ENCODE peak calls at places on chromosome 12, in nine cellular contexts. M is left lung; V is lower lobe of right lung; B is HAP-1; N is ovary; T is psoas muscle; Z is CD4-positive, alpha-beta memory T cell; E is MM.1S; F is aorta. P is an unnamed sample. For H3K4me1, the result is how much of the 10 kb centered on the place peaks cover.

GRCh38 chr12:127162902-127163301 is 1104.1 kb upstream of the TMEM132C start:
- DNase-seq in M (no peak), V (no peak), B (no peak), N (no peak), T (no peak), Z (peak), E (peak), F (no peak), P (no peak)

GRCh38 chr12:100955139-100955538 is 160.6 kb downstream of the ANO4 start:
- DNase-seq in M (no peak), V (no peak), B (no peak), N (peak), T (no peak), Z (no peak), E (no peak), F (peak), P (no peak)

GRCh38 chr12:58503731-58504520 is 416.4 kb downstream of the LRIG3 start:
- DNase-seq in M (no peak), V (no peak), B (no peak), N (no peak), T (no peak), Z (no peak), E (no peak), F (no peak), P (no peak)

GRCh38 chr12:52005903-52006703 is 643 bp upstream of the TAMALIN start:
- DNase-seq in M (peak), V (peak), B (no peak), N (no peak), T (peak), Z (peak), E (no peak), F (peak), P (peak)

GRCh38 chr12:96308881-96309280 is 91.4 kb downstream of the CDK17 start:
- DNase-seq in M (no peak), V (no peak), B (no peak), N (no peak), T (no peak), Z (no peak), E (no peak), F (no peak), P (no peak)

GRCh38 chr12:92356405-92356804 is 210.8 kb upstream of the BTG1 start:
- DNase-seq in M (no peak), V (no peak), B (no peak), N (no peak), T (no peak), Z (no peak), E (no peak), F (no peak), P (no peak)

GRCh38 chr12:64730585-64730964 is 28.6 kb downstream of the GNS start:
- DNase-seq in M (no peak), V (no peak), B (no peak), N (no peak), T (no peak), Z (no peak), E (no peak), F (no peak), P (no peak)

GRCh38 chr12:8057839-8058238 is 8.3 kb downstream of the C3AR1 start:
- DNase-seq in M (no peak), V (no peak), B (no peak), N (no peak), T (no peak), Z (no peak), E (no peak), F (no peak), P (no peak)

GRCh38 chr12:8913702-8914032 is 642 bp upstream of the PHC1 start:
- DNase-seq in M (no peak), V (no peak), B (no peak), N (no peak), T (no peak), Z (no peak), E (no peak), F (no peak), P (no peak)

GRCh38 chr12:105562727-105563072 is 232.2 kb downstream of the C12orf75 start:
- DNase-seq in M (no peak), V (no peak), B (no peak), N (peak), T (no peak), Z (no peak), E (no peak), F (no peak), P (no peak)

GRCh38 chr12:127957001-127957660 is 309.8 kb upstream of the TMEM132C start:
- DNase-seq in M (no peak), V (no peak), B (no peak), N (no peak), T (no peak), Z (no peak), E (no peak), F (no peak), P (no peak)

GRCh38 chr12:113345318-113345717 is 10.4 kb upstream of the SLC8B1 start:
- DNase-seq in M (no peak), V (no peak), B (peak), N (no peak), T (no peak), Z (no peak), E (no peak), F (no peak), P (no peak)

GRCh38 chr12:53569174-53569557 is 57.0 kb downstream of the ATF7 start:
- DNase-seq in M (no peak), V (no peak), B (no peak), N (no peak), T (no peak), Z (no peak), E (no peak), F (no peak), P (no peak)

GRCh38 chr12:9906888-9907287 is 25.3 kb downstream of the CLEC2A start:
- DNase-seq in M (no peak), V (no peak), B (no peak), N (no peak), T (no peak), Z (peak), E (no peak), F (no peak), P (no peak)

GRCh38 chr12:113815031-113815430 is 151.1 kb downstream of the RBM19 start:
- DNase-seq in M (no peak), V (no peak), B (no peak), N (no peak), T (no peak), Z (no peak), E (no peak), F (no peak), P (no peak)

GRCh38 chr12:44616385-44616784 is 259.7 kb downstream of the NELL2 start:
- DNase-seq in M (no peak), V (no peak), B (no peak), N (no peak), T (no peak), Z (no peak), E (no peak), F (no peak), P (no peak)

GRCh38 chr12:84757978-84758377 is 154.6 kb downstream of the SLC6A15 start:
- DNase-seq in M (no peak), V (no peak), B (no peak), N (no peak), T (no peak), Z (no peak), E (no peak), F (no peak), P (no peak)

DNA sequence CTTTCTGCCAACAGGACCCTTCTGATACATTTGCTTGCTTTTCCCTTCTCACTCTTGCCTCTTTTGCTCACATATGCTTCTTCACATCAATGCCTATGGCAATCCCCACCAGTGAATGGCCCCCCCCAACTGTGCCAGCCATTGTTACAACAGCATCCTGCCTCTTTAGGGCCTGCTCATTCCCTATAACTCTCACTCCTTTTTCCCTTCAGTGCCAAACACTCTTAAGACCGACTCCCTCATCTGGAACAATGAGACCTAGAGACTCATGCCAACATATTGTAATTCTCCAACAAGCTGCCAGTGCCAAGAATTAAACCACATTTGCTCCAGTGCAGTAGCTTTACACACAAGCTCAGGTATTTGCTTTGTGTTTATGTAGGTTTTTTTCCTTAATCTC is 189.0 kb downstream of the SOX5 start:
- DNase-seq in M (no peak), V (no peak), B (no peak), N (no peak), T (no peak), Z (no peak), E (no peak), F (no peak), P (no peak)
- H3K4me1 ChIP-seq in M (under half), V (under half), B (under half), N (under half), T (under half), Z (under half), E (under half), F (under half), P (under half)

GRCh38 chr12:5909560-5909959 is 35.5 kb downstream of the ANO2 start:
- DNase-seq in M (no peak), V (no peak), B (no peak), N (no peak), T (no peak), Z (no peak), E (no peak), F (no peak), P (no peak)

GRCh38 chr12:5905757-5906156 is 39.3 kb downstream of the ANO2 start:
- DNase-seq in M (no peak), V (no peak), B (no peak), N (no peak), T (no peak), Z (no peak), E (no peak), F (no peak), P (no peak)

GRCh38 chr12:5908251-5908650 is 36.8 kb downstream of the ANO2 start:
- DNase-seq in M (no peak), V (no peak), B (no peak), N (no peak), T (no peak), Z (no peak), E (no peak), F (no peak), P (no peak)

GRCh38 chr12:5904969-5905368 is 40.1 kb downstream of the ANO2 start:
- DNase-seq in M (no peak), V (no peak), B (no peak), N (no peak), T (no peak), Z (no peak), E (no peak), F (no peak), P (peak)

GRCh38 chr12:5907812-5908211 is 37.2 kb downstream of the ANO2 start:
- DNase-seq in M (no peak), V (no peak), B (no peak), N (no peak), T (no peak), Z (no peak), E (no peak), F (no peak), P (no peak)
- H3K4me3 ChIP-seq in M (no peak), V (no peak), B (no peak), N (no peak), T (no peak), Z (no peak), E (no peak), F (no peak), P (no peak)

GRCh38 chr12:6536894-6537579 is 2.7 kb downstream of the GAPDH start:
- DNase-seq in M (no peak), V (no peak), B (no peak), N (no peak), T (no peak), Z (no peak), E (no peak), F (no peak), P (no peak)
- H3K4me1 ChIP-seq in M (under half), V (half or more), B (under half), N (under half), T (half or more), Z (half or more), E (under half), F (under half), P (under half)

DNA sequence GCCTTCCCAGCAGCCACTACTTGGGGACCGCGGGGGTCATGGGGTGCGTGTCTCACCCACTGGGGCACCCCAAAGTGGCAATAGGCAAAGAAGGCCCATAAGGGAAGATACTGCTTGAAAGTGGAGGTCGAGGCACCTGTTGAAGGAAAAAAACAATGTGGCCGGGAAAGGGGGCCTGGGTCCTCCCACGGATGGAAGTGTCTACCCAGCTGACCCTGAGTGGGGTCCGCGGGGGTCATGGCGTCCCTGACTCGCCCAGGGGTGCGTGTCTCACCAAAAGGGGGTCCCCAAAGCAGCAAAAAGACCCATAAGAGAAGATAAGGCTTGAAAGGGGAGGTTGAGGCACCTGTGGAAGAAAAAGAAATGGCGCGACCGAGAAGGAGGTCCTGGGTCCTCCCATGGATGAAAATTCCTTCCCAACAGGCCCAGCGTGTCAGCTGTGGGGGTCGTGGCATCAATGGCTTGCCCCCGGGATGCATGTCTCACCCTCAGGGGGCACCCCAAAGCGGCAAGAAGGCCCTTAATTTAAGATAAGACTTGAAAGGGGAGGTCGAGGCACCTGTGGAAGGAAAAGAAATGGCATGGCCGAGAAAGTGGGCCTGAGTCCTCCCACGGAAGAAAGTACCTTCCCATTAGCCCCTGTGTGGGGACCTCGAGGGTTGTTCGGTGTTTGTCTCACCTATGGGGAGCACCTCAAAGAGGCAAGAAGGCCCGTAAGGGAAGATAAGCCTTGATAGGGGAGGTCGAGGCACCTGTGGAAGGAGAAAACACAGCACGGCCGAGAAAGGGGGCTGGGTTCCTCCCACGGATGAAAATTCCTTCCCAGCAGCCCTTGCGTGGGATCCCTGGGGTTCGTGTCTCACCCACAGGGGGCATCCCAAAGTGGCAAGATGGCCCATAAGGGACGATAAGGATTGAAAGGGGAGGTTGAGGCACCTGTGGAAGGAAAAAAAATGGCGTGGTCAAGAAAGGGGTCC is 266.0 kb downstream of the ALG10 start:
- DNase-seq in M (no peak), V (peak), B (no peak), N (no peak), T (no peak), Z (no peak), E (no peak), F (peak), P (no peak)
- H3K4me3 ChIP-seq in M (no peak), V (no peak), B (no peak), N (no peak), T (no peak), Z (no peak), E (no peak), F (no peak), P (no peak)

GRCh38 chr12:110248096-110248447 is 33.0 kb upstream of the ATP2A2 start:
- DNase-seq in M (no peak), V (no peak), B (no peak), N (no peak), T (no peak), Z (no peak), E (no peak), F (no peak), P (no peak)

GRCh38 chr12:110247340-110248095 is 33.5 kb upstream of the ATP2A2 start:
- DNase-seq in M (peak), V (no peak), B (no peak), N (peak), T (peak), Z (no peak), E (no peak), F (no peak), P (peak)

GRCh38 chr12:110251381-110251780 is 29.7 kb upstream of the ATP2A2 start:
- DNase-seq in M (no peak), V (no peak), B (no peak), N (no peak), T (no peak), Z (no peak), E (no peak), F (peak), P (no peak)

GRCh38 chr12:110249105-110249504 is 31.9 kb upstream of the ATP2A2 start:
- DNase-seq in M (no peak), V (no peak), B (no peak), N (no peak), T (peak), Z (no peak), E (no peak), F (no peak), P (peak)

GRCh38 chr12:110249716-110250225 is 31.3 kb upstream of the ATP2A2 start:
- DNase-seq in M (no peak), V (no peak), B (no peak), N (no peak), T (no peak), Z (no peak), E (no peak), F (peak), P (peak)
- H3K4me1 ChIP-seq in M (under half), V (under half), B (under half), N (under half), T (half or more), Z (under half), E (under half), F (under half), P (under half)

DNA sequence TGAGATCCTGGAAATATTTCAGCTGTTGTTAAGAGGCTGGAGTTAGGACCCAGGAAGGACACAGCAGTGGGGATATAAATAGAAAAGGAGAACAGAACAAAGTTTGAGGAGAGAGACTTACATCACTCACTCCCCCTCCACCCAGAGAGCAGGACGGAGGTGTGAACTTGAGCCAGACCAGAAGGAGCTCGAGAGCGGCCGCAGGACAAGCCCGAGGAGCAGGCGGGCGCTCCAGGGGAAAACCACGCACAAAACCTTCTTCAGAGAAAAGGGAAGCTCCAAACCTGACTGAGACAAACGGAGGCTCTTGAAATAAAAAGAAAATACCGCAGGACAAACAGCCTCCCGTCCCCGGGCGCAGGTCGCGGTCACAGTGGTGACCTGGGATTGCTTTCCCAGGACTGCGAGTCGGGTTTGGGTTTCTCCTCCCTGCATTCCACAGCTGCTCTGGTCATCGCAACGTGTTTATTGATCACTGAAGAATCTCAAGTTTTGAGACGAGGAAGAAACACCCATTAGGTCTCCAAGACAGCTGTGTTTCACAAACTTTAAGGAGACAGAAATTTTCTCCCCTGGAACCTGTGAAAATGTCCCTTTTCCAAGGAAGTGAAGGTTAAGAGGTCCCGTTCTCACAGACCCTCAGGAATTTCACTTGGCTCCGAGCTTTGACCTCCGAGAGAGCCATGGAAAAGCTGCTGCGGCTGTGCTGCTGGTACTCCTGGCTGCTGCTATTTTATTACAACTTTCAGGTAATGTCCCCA is at the start of gene ADGRD1:
- DNase-seq in M (peak), V (peak), B (no peak), N (peak), T (peak), Z (no peak), E (no peak), F (no peak), P (peak)
- H3K4me3 ChIP-seq in M (peak), V (peak), B (no peak), N (peak), T (peak), Z (no peak), E (no peak), F (peak), P (peak)

GRCh38 chr12:121530600-121531355 is 50.0 kb downstream of the KDM2B start:
- DNase-seq in M (peak), V (peak), B (no peak), N (peak), T (peak), Z (peak), E (no peak), F (peak), P (peak)
- H3K4me1 ChIP-seq in M (under half), V (half or more), B (under half), N (under half), T (under half), Z (half or more), E (under half), F (under half), P (under half)

GRCh38 chr12:4564819-4565218 is 2.8 kb downstream of the DYRK4 start:
- DNase-seq in M (no peak), V (no peak), B (no peak), N (no peak), T (no peak), Z (no peak), E (peak), F (no peak), P (no peak)

GRCh38 chr12:4563336-4563735 is 1.3 kb downstream of the DYRK4 start:
- DNase-seq in M (no peak), V (no peak), B (no peak), N (no peak), T (no peak), Z (no peak), E (no peak), F (no peak), P (no peak)

GRCh38 chr12:4562034-4562657 is at the start of gene DYRK4:
- DNase-seq in M (peak), V (peak), B (no peak), N (peak), T (peak), Z (no peak), E (no peak), F (peak), P (peak)

GRCh38 chr12:4566474-4566873 is 4.5 kb downstream of the DYRK4 start:
- DNase-seq in M (no peak), V (no peak), B (no peak), N (no peak), T (no peak), Z (no peak), E (no peak), F (no peak), P (no peak)

DNA sequence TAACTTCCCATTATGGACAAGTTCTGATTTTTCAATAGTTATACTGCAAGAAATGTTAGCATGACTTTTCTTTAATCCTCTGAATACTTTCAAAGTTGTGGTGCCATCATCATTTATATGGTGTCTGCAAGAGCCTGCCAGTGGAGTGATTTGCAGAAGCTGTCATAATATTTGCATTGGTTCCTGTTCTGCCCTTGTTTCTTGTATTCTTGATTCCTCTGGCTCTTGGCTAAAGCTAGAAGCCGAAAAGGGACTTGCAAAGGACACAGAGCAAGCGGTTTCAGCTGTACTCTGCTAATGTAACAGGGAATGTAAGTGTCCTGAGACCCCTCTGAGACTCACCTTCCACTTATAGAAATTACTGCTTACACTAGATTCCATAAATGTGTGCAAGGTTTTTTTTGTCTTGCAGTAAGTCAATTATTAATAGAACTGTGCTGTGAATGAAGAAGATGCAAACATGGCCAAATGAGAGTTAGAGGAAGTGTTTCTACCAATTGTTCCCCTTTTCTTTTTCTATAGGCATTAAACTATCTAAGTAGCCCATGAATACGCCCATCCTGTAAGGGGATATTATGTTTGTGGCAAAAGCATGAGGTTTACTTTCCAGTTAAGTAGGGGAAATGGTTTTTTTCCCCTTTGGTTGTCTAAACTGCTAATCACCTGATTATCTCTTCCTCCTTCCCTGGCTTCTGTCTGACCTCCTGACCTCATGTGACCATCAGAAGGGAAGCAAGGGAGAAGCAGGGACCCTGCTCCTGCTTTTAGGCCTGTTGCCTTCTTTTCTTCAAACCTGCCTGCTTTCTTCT is 5.3 kb downstream of the DYRK4 start:
- DNase-seq in M (no peak), V (no peak), B (no peak), N (no peak), T (no peak), Z (no peak), E (no peak), F (no peak), P (no peak)
- H3K4me3 ChIP-seq in M (no peak), V (no peak), B (no peak), N (no peak), T (no peak), Z (no peak), E (no peak), F (no peak), P (no peak)

GRCh38 chr12:26112232-26112631 is 12.6 kb downstream of the BHLHE41 start:
- DNase-seq in M (no peak), V (no peak), B (no peak), N (no peak), T (no peak), Z (no peak), E (no peak), F (no peak), P (no peak)
- H3K4me1 ChIP-seq in M (under half), V (under half), B (under half), N (under half), T (half or more), Z (under half), E (under half), F (under half), P (under half)